ENCODE peak calls at places on chromosomes 5 and 9, in six cellular contexts. One of them, this sample, is unnamed.

GRCh38 chr5:157855404-157855994 is 3.4 kb downstream of the CLINT1 start:
- DNase-seq in mammary epithelial cell: peak; percentile 53
- DNase-seq in fibroblast of lung: peak; percentile 71
- DNase-seq in HepG2: peak; percentile 59
- DNase-seq in GM12878: no peak
- DNase-seq in astrocyte: peak; percentile 35
- DNase-seq in this sample: peak; percentile 83

GRCh38 chr9:13823021-13823420 is 490.9 kb downstream of the NFIB start:
- DNase-seq in mammary epithelial cell: no peak
- DNase-seq in fibroblast of lung: peak; percentile 48
- DNase-seq in HepG2: no peak
- DNase-seq in GM12878: no peak
- DNase-seq in astrocyte: peak; percentile 76
- DNase-seq in this sample: no peak

GRCh38 chr5:17828709-17829108 is 194.4 kb downstream of the TAF11L14 start:
- DNase-seq in mammary epithelial cell: peak; percentile 20
- DNase-seq in fibroblast of lung: no peak
- DNase-seq in HepG2: no peak
- DNase-seq in GM12878: no peak
- DNase-seq in astrocyte: peak; percentile 6
- DNase-seq in this sample: no peak

GRCh38 chr9:14661421-14662059 is 31.7 kb downstream of the ZDHHC21 start:
- DNase-seq in mammary epithelial cell: peak; percentile 12
- DNase-seq in fibroblast of lung: peak; percentile 60
- DNase-seq in HepG2: peak; percentile 27
- DNase-seq in GM12878: no peak
- DNase-seq in astrocyte: no peak
- DNase-seq in this sample: peak; percentile 62

GRCh38 chr9:19429590-19429989 is 20.8 kb downstream of the ACER2 start:
- DNase-seq in mammary epithelial cell: no peak
- DNase-seq in fibroblast of lung: no peak
- DNase-seq in HepG2: no peak
- DNase-seq in GM12878: no peak
- DNase-seq in astrocyte: no peak
- DNase-seq in this sample: no peak

GRCh38 chr5:33075731-33076130 is 364.6 kb downstream of the NPR3 start:
- DNase-seq in mammary epithelial cell: no peak
- DNase-seq in fibroblast of lung: peak; percentile 45
- DNase-seq in HepG2: no peak
- DNase-seq in GM12878: no peak
- DNase-seq in astrocyte: peak; percentile 48
- DNase-seq in this sample: no peak

GRCh38 chr5:14400085-14400484 is 181.5 kb upstream of the OTULINL start:
- DNase-seq in mammary epithelial cell: no peak
- DNase-seq in fibroblast of lung: no peak
- DNase-seq in HepG2: no peak
- DNase-seq in GM12878: no peak
- DNase-seq in astrocyte: peak; percentile 89
- DNase-seq in this sample: peak; percentile 51

GRCh38 chr9:112863214-112863613 is 27.5 kb downstream of the SLC46A2 start:
- DNase-seq in mammary epithelial cell: no peak
- DNase-seq in fibroblast of lung: peak; percentile 73
- DNase-seq in HepG2: no peak
- DNase-seq in GM12878: no peak
- DNase-seq in astrocyte: no peak
- DNase-seq in this sample: no peak

GRCh38 chr9:4592886-4593285 is 69.2 kb upstream of the PLPP6 start:
- DNase-seq in mammary epithelial cell: no peak
- DNase-seq in fibroblast of lung: no peak
- DNase-seq in HepG2: no peak
- DNase-seq in GM12878: no peak
- DNase-seq in astrocyte: no peak
- DNase-seq in this sample: no peak

GRCh38 chr9:77475641-77476473 is 172.3 kb downstream of the GNA14 start:
- DNase-seq in mammary epithelial cell: no peak
- DNase-seq in fibroblast of lung: no peak
- DNase-seq in HepG2: no peak
- DNase-seq in GM12878: no peak
- DNase-seq in astrocyte: peak; percentile 78
- DNase-seq in this sample: no peak

GRCh38 chr9:94584555-94584954 is 9.1 kb downstream of the FBP2 start:
- DNase-seq in mammary epithelial cell: no peak
- DNase-seq in fibroblast of lung: no peak
- DNase-seq in HepG2: no peak
- DNase-seq in GM12878: no peak
- DNase-seq in astrocyte: no peak
- DNase-seq in this sample: no peak

GRCh38 chr5:158559066-158559465 is 540.6 kb downstream of the EBF1 start:
- DNase-seq in mammary epithelial cell: no peak
- DNase-seq in fibroblast of lung: no peak
- DNase-seq in HepG2: no peak
- DNase-seq in GM12878: peak; percentile 20
- DNase-seq in astrocyte: no peak
- DNase-seq in this sample: no peak

GRCh38 chr5:123708074-123708806 is 196.3 kb downstream of the CSNK1G3 start:
- DNase-seq in mammary epithelial cell: peak; percentile 70
- DNase-seq in fibroblast of lung: peak; percentile 81
- DNase-seq in HepG2: no peak
- DNase-seq in GM12878: no peak
- DNase-seq in astrocyte: peak; percentile 88
- DNase-seq in this sample: peak; percentile 83

GRCh38 chr5:116355819-116356601 is 218.6 kb downstream of the SEMA6A start:
- DNase-seq in mammary epithelial cell: no peak
- DNase-seq in fibroblast of lung: no peak
- DNase-seq in HepG2: no peak
- DNase-seq in GM12878: no peak
- DNase-seq in astrocyte: no peak
- DNase-seq in this sample: no peak

GRCh38 chr9:25678147-25678666 is at the start of gene TUSC1:
- DNase-seq in mammary epithelial cell: peak; percentile 80
- DNase-seq in fibroblast of lung: peak; percentile 83
- DNase-seq in HepG2: no peak
- DNase-seq in GM12878: no peak
- DNase-seq in astrocyte: peak; percentile 54
- DNase-seq in this sample: peak; percentile 72

DNA sequence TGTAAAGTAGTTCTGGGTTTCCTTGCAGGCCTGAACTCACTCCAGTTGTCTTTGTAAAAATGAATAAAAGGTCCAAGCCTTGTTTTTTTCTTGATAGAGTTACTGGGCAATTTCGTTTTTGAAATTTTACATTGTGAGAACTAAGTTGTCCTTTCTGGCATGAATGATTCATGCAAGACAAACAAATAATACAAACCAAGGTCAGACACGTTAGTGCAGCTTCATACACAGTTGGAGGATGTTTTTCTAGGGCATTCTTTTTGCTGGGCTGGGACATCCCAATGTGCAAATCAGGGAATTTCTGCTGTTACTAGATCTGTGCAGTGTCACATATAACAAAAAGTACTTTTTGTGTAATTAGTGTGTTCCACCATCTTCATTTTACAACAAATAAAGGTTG is 96.0 kb downstream of the MEGF10 start:
- DNase-seq in mammary epithelial cell: peak; percentile 55
- DNase-seq in fibroblast of lung: peak; percentile 64
- DNase-seq in HepG2: peak; percentile 3
- DNase-seq in GM12878: no peak
- DNase-seq in astrocyte: peak; percentile 69
- DNase-seq in this sample: peak; percentile 7
- TF ChIP-seq CTCF in mammary epithelial cell: no peak
- TF ChIP-seq CTCF in fibroblast of lung: no peak
- TF ChIP-seq CTCF in HepG2: no peak
- TF ChIP-seq CTCF in GM12878: no peak
- TF ChIP-seq CTCF in astrocyte: no peak
- TF ChIP-seq CTCF in this sample: no peak

DNA sequence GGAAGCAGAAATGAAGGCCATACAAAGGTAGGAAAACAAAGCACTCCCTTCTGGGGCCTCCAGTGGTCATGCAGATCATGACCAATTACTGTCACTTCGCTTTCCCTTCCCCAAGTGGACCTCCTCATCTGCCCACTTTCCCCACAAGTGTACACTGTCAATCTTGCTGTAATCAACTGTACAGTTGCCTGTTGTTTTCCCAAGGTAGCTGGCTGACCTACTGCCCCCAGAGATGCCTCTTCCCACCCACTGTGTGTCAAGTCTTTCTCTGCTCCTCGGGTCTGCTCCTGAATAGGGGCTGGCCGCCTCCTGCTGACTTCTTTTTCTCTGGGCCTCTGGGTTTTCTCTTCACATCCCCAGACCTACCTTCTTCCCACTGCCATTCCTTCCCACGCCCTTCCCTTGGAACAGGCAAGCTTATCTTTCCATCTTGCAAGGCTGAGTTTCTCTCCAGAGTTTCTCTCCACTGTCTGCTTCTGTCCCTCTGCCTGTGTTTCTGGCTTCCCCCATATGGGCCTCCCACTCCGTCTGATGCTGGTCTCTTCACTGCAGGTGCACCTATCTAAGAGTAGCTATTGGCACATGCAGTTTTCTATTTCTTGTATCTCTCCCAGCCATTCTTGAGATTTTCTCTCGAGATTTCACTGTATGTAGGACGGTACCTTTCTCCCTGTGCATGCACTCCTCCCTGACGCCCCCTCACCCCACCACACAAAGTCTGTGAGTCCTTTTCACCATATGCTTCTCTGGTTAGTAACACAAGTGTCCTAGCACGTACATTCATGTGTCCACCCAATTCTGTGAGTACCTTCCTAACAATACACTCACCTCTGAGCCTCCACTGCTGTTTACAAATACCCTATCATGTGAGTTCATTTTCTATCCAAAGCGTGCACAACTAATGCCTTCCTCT is 2.3 kb downstream of the ELL2 start:
- DNase-seq in mammary epithelial cell: peak; percentile 32
- DNase-seq in fibroblast of lung: peak; percentile 48
- DNase-seq in HepG2: peak; percentile 73
- DNase-seq in GM12878: no peak
- DNase-seq in astrocyte: peak; percentile 32
- DNase-seq in this sample: no peak
- H3K4me3 ChIP-seq in mammary epithelial cell: peak overlapping the region; percentile 48
- H3K4me3 ChIP-seq in fibroblast of lung: peak overlapping the region; percentile 93
- H3K4me3 ChIP-seq in HepG2: peak overlapping the region; percentile 99
- H3K4me3 ChIP-seq in GM12878: peak overlapping the region; percentile 86
- H3K4me3 ChIP-seq in astrocyte: peak overlapping the region; percentile 88
- H3K4me3 ChIP-seq in this sample: peak overlapping the region; percentile 99

DNA sequence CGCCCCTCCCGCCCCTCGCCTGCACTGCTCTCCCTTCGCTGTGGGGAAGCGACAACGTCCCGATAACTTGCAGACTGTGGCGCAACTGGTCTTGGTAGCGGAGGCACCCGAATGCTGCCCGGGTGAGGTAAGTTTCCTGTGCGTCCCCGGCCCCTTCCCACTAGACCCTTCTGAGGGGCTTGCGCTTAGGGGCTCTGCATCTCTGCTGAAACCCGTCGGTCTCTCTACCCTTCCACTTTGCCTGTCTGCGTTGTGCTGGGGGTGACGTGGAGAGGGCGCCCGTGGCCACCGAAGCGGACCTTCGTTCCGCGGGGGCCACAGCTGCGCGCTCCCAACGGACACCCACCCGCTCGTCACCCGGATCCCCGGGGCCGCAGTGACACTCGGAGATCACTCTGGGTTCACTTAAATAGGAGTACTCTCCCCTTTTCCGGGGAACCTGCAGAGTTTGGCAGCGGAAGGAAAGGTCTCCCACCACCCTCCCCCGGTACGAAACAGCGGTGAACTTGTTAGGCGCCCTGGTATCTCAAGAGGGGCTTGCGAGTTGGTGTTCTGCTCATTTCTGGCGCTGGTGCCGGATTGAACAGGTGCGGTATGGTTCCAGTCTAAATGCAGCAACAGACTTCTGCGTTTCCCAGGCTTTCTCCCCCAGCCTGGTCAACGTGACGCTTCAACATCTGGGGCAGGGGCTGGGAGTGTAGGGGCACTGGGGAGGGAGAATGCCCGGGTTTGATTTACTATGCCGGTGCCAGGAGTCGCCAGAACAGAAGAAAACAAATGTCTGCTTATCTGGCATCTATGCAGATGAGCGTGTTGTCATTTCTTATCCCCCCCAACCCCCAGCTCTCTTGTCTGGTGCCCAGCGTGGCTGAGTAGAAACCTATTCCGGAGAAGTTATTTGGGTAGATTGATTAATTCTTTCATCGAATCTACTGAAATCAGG is 867 bp downstream of the PIP5K1B start:
- DNase-seq in mammary epithelial cell: peak; percentile 1
- DNase-seq in fibroblast of lung: peak; percentile 11
- DNase-seq in HepG2: peak; percentile 46
- DNase-seq in GM12878: no peak
- DNase-seq in astrocyte: no peak
- DNase-seq in this sample: no peak
- TF ChIP-seq EZH2 in mammary epithelial cell: peak; percentile 49
- TF ChIP-seq EZH2 in fibroblast of lung: no peak
- TF ChIP-seq EZH2 in HepG2: no peak
- TF ChIP-seq EZH2 in GM12878: no peak
- TF ChIP-seq EZH2 in astrocyte: no peak
- TF ChIP-seq EZH2 in this sample: peak; percentile 57

DNA sequence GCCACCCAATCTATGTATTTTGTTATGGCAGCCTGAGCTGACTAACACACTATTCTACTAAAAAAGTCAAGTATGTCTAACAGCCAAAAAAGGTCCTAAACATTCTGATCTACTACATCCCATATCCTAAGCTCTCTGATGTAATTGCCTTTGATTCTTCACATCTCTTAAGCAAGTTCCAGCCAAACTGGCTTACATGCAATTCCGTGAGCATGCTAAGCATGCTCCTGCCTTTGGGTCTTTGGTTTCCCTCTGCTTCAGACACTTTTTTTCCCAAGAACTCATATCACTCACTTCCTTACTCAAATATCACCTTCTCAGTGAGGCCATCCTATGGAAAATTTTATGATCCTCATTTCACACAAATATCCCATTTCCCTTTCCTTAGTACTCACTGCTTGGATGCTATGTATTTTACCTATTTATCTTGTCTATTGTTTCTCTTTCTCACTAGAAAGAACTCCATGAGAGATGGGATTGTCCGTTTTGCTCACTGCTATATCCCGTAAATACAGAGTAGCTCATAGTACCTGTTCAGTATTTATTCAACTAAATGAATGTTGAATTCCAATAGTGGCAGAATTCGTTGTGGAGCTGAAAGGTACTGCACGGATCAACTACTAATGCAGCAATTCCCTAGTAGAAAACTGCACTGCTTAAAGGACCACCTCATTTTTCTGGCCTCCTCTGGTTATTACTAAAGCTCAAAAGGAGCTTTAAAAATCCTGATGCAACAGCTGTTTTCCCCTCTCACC is 2.3 kb upstream of the SLC12A2 start:
- DNase-seq in mammary epithelial cell: no peak
- DNase-seq in fibroblast of lung: peak; percentile 33
- DNase-seq in HepG2: no peak
- DNase-seq in GM12878: no peak
- DNase-seq in astrocyte: no peak
- DNase-seq in this sample: peak; percentile 62
- TF ChIP-seq CTCF in mammary epithelial cell: peak; percentile 40
- TF ChIP-seq CTCF in fibroblast of lung: no peak
- TF ChIP-seq CTCF in HepG2: no peak
- TF ChIP-seq CTCF in GM12878: peak; percentile 7
- TF ChIP-seq CTCF in astrocyte: peak; percentile 15
- TF ChIP-seq CTCF in this sample: peak; percentile 33